ENCODE peak calls at places on chromosome 15, in eight cellular contexts. N is stimulated activated CD4-positive, alpha-beta T cell treated with anti-CD3 and anti-CD28 coated beads, TNF-alpha, amount 100 ng/mL, for 1 hour; W is CD14-positive monocyte; K is AG08395; R is fibroblast of pulmonary artery; H is MG63; B is BJ; S is endodermal cell. P is an unnamed sample.

GRCh38 chr15:39580630-39581500 is at the start of gene THBS1:
- DNase-seq in S (peak), B (peak), R (peak), H (peak), N (no peak), K (peak), W (peak), P (peak)

GRCh38 chr15:67833504-67834248 is 6.2 kb downstream of the RNU6-1 start:
- DNase-seq in W (no peak), S (peak), R (peak), N (no peak), K (peak), B (no peak), H (no peak), P (peak)

GRCh38 chr15:66700412-66700801 is 1.6 kb upstream of the SMAD6 start:
- DNase-seq in S (no peak), K (no peak), W (no peak), R (no peak), H (no peak), N (no peak), B (no peak), P (no peak)

GRCh38 chr15:100194955-100195354 is 146.8 kb downstream of the ADAMTS17 start:
- DNase-seq in W (no peak), H (no peak), K (no peak), N (no peak), R (no peak), B (no peak), S (peak), P (no peak)

GRCh38 chr15:63244976-63245645 is 32.3 kb upstream of the APH1B start:
- DNase-seq in K (no peak), B (no peak), S (no peak), H (no peak), W (no peak), N (no peak), R (peak), P (no peak)

GRCh38 chr15:40449275-40449674 is 8.5 kb downstream of the BAHD1 start:
- DNase-seq in S (no peak), B (no peak), N (no peak), H (peak), R (peak), W (no peak), K (peak), P (no peak)

GRCh38 chr15:73370151-73370550 is 1.4 kb upstream of the HCN4 start:
- DNase-seq in H (no peak), N (no peak), B (no peak), R (no peak), W (no peak), K (no peak), S (no peak), P (no peak)

GRCh38 chr15:27241942-27242341 is 271.0 kb downstream of the GABRG3 start:
- DNase-seq in R (no peak), W (no peak), H (no peak), N (no peak), K (peak), S (peak), B (no peak), P (no peak)

GRCh38 chr15:88246666-88247446 is 9.7 kb downstream of the NTRK3 start:
- DNase-seq in K (peak), R (peak), H (peak), N (peak), S (peak), B (no peak), W (peak), P (peak)

P was measured in ecto neural progenitor cell.